ENCODE peak calls at places on chromosomes 6 and 20, in six cellular contexts. R is right cardiac atrium, H is left lung, F is fibroblast of lung, J is Panc1, P is left ventricle myocardium inferior. Q is an unnamed sample. For H3K9me3, the result is how much of the 10 kb centered on the place peaks cover.

GRCh38 chr6:91438570-91438969 is 851.7 kb upstream of the MAP3K7 start:
- DNase-seq in J (no peak), R (no peak), P (no peak), F (peak), H (no peak), Q (no peak)

GRCh38 chr20:62832212-62832922 is 15.5 kb downstream of the COL9A3 start:
- DNase-seq in F (peak), H (peak), R (no peak), J (no peak), P (no peak), Q (no peak)

GRCh38 chr6:158219229-158219628 is 51.1 kb downstream of the GTF2H5 start:
- DNase-seq in R (no peak), J (no peak), H (peak), P (no peak), F (peak), Q (no peak)

GRCh38 chr20:31522756-31523155 is 8.5 kb downstream of the HM13 start:
- DNase-seq in R (no peak), H (no peak), P (no peak), J (no peak), F (no peak), Q (no peak)

GRCh38 chr6:3813150-3813780 is 35.9 kb upstream of the FAM50B start:
- DNase-seq in J (no peak), F (peak), R (peak), H (no peak), P (peak), Q (no peak)

GRCh38 chr6:154039231-154039842 is at the start of gene OPRM1:
- DNase-seq in H (no peak), R (peak), J (no peak), F (peak), P (peak), Q (no peak)

GRCh38 chr6:56510984-56511531 is 131.6 kb downstream of the DST start:
- DNase-seq in J (no peak), P (no peak), F (peak), R (peak), H (no peak), Q (no peak)

GRCh38 chr20:10109621-10110020 is 74.8 kb downstream of the ANKEF1 start:
- DNase-seq in J (no peak), R (no peak), H (no peak), F (no peak), P (no peak), Q (no peak)

GRCh38 chr20:39823239-39823638 is 861.1 kb downstream of the DHX35 start:
- DNase-seq in F (peak), R (no peak), J (no peak), P (no peak), H (no peak), Q (no peak)

GRCh38 chr6:24991748-24992467 is 56.1 kb upstream of the RIPOR2 start:
- DNase-seq in F (no peak), P (no peak), R (peak), J (peak), H (peak), Q (no peak)

GRCh38 chr20:39778847-39779641 is 816.9 kb downstream of the DHX35 start:
- DNase-seq in R (no peak), F (peak), J (no peak), H (no peak), P (no peak), Q (no peak)

GRCh38 chr6:74871757-74872156 is 334.1 kb downstream of the COL12A1 start:
- DNase-seq in R (no peak), H (no peak), P (no peak), J (no peak), F (peak), Q (no peak)

GRCh38 chr6:44047801-44048200 is 79.5 kb downstream of the MRPL14 start:
- DNase-seq in R (peak), P (no peak), F (no peak), H (no peak), J (no peak), Q (no peak)

GRCh38 chr6:31285982-31286381 is 14.1 kb upstream of the HLA-C start:
- DNase-seq in R (no peak), P (no peak), J (no peak), H (no peak), F (no peak), Q (no peak)

DNA sequence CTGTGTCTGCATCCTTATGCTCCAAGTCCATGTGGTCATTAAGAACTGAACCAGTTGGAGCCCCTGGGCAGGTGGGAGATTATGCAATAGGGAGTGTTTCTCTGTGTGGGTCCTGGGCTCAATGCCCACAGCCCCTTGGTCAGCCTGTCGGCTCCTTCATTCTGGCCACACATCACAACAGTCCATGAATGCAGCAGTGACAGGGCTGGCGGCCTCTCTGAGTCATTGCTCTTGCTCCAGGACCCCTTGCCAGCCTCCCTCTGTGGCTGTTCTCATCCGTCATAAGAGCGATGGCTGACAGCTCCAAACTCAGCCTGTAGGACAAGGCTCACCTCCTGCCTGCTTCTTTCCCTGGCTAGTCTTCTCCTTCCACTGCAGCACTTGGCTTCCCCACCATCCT is 609.5 kb upstream of the CDH4 start:
- DNase-seq in R (no peak), J (no peak), H (no peak), F (no peak), P (no peak), Q (no peak)
- H3K9me3 ChIP-seq in R (under half), J (under half), H (under half), F (under half), P (under half), Q (under half)

DNA sequence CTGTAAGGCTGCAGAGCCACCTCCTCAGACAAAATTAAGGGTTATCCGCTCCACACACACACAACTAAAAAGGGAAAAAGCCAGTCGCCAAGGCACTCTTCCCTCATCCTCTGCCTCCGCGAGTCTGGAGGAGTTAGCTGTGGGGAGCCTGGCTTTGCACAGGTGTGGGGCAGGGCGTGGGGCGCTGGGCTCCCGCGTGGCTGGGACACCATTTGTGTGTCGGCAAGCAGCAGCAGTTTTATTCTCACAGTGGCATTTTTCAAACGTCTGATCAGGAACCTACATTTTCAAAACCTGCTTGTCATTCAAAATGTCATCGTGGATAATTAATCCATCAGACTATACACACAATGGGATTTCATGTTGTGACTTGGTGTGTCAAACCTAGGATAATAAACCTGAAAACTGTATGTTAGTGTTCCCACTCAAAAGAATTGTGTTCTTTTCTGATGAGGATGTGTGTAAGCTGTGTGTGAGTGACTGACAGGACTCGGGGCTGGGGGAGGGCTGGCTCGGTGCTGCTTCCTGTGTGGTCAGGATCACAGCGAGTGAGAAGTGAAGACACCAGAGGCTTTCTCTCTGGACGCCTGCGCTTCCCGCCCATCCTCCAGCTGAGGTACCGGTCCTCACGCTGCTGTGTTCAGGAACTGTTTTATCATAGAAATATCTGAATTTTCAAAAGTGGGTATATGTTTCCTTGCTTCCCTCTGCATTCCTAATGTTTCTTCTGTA is 83.1 kb downstream of the IRF4 start:
- DNase-seq in J (no peak), R (no peak), F (no peak), H (no peak), P (no peak), Q (no peak)
- H3K4me3 ChIP-seq in J (no peak), R (no peak), F (no peak), H (no peak), P (no peak), Q (no peak)

GRCh38 chr20:30484009-30484748 is 773.3 kb upstream of the DEFB115 start:
- DNase-seq in R (no peak), F (no peak), P (no peak), J (no peak), H (no peak), Q (no peak)

GRCh38 chr20:30485331-30486102 is 771.9 kb upstream of the DEFB115 start:
- DNase-seq in J (no peak), F (no peak), P (no peak), H (no peak), R (no peak), Q (no peak)

GRCh38 chr20:30487947-30488926 is 769.2 kb upstream of the DEFB115 start:
- DNase-seq in J (no peak), R (no peak), F (no peak), H (no peak), P (no peak), Q (no peak)

GRCh38 chr20:30484749-30485070 is 772.8 kb upstream of the DEFB115 start:
- DNase-seq in P (no peak), R (no peak), H (no peak), J (no peak), F (no peak), Q (no peak)

GRCh38 chr20:30486103-30486478 is 771.4 kb upstream of the DEFB115 start:
- DNase-seq in J (no peak), F (peak), P (no peak), H (no peak), R (no peak), Q (no peak)
- H3K9me3 ChIP-seq in J (under half), F (under half), P (under half), H (under half), R (under half), Q (under half)

GRCh38 chr6:121437861-121438651 is 2.6 kb downstream of the GJA1 start:
- DNase-seq in F (peak), R (no peak), P (peak), J (no peak), H (no peak), Q (peak)

GRCh38 chr6:121434037-121434770 is 1.2 kb upstream of the GJA1 start:
- DNase-seq in F (peak), H (no peak), P (no peak), R (no peak), J (no peak), Q (no peak)

GRCh38 chr6:121436966-121437756 is 1.7 kb downstream of the GJA1 start:
- DNase-seq in R (peak), J (no peak), H (peak), F (peak), P (peak), Q (peak)

GRCh38 chr6:121436172-121436965 is 923 bp downstream of the GJA1 start:
- DNase-seq in R (no peak), J (no peak), H (no peak), F (peak), P (no peak), Q (no peak)

GRCh38 chr6:121435444-121436069 is at the start of gene GJA1:
- DNase-seq in J (peak), F (peak), R (no peak), P (no peak), H (peak), Q (peak)
- H3K4me3 ChIP-seq in J (peak), F (peak), R (peak), P (peak), H (peak), Q (peak)

GRCh38 chr20:25145131-25145530 is 50.4 kb upstream of the ENTPD6 start:
- DNase-seq in J (no peak), P (peak), R (no peak), H (no peak), F (no peak), Q (no peak)
- H3K9me3 ChIP-seq in J (under half), P (under half), R (under half), H (under half), F (under half), Q (under half)